ENCODE peak calls at places on chromosomes 3 and 15, in ten cellular contexts. One of them, this sample, is unnamed.

GRCh38 chr3:100151024-100151707 is 36.9 kb upstream of the FILIP1L start:
- DNase-seq in OCI-LY7: no peak
- DNase-seq in GM23248: no peak
- DNase-seq in GM23338: no peak
- DNase-seq in HCT116: no peak
- DNase-seq in MM.1S: no peak
- DNase-seq in hepatocyte: no peak
- DNase-seq in PC-3: no peak
- DNase-seq in SK-N-SH: no peak
- DNase-seq in PC-9: no peak
- DNase-seq in this sample: no peak

GRCh38 chr15:40054746-40055575 is 16.0 kb upstream of the SRP14 start:
- DNase-seq in MM.1S: peak; percentile 92
- DNase-seq in hepatocyte: no peak
- DNase-seq in GM23248: peak; percentile 31
- DNase-seq in PC-9: peak; percentile 96
- DNase-seq in HCT116: no peak
- DNase-seq in OCI-LY7: peak; percentile 86
- DNase-seq in PC-3: peak; percentile 67
- DNase-seq in SK-N-SH: no peak
- DNase-seq in GM23338: no peak
- DNase-seq in this sample: no peak

GRCh38 chr3:135125171-135125801 is 330.2 kb downstream of the EPHB1 start:
- DNase-seq in GM23248: peak; percentile 70
- DNase-seq in OCI-LY7: peak; percentile 3
- DNase-seq in HCT116: no peak
- DNase-seq in MM.1S: peak; percentile 39
- DNase-seq in SK-N-SH: no peak
- DNase-seq in GM23338: peak; percentile 77
- DNase-seq in PC-3: peak; percentile 36
- DNase-seq in hepatocyte: peak; percentile 75
- DNase-seq in PC-9: no peak
- DNase-seq in this sample: peak; percentile 74

GRCh38 chr3:69320867-69321266 is 65.0 kb downstream of the FRMD4B start:
- DNase-seq in SK-N-SH: no peak
- DNase-seq in OCI-LY7: peak; percentile 53
- DNase-seq in PC-9: no peak
- DNase-seq in HCT116: no peak
- DNase-seq in MM.1S: peak; percentile 70
- DNase-seq in PC-3: no peak
- DNase-seq in GM23338: no peak
- DNase-seq in GM23248: no peak
- DNase-seq in hepatocyte: no peak
- DNase-seq in this sample: no peak

GRCh38 chr15:69456208-69457166 is 3.9 kb downstream of the RPLP1 start:
- DNase-seq in GM23248: no peak
- DNase-seq in OCI-LY7: no peak
- DNase-seq in HCT116: no peak
- DNase-seq in hepatocyte: no peak
- DNase-seq in MM.1S: no peak
- DNase-seq in SK-N-SH: no peak
- DNase-seq in GM23338: no peak
- DNase-seq in PC-9: no peak
- DNase-seq in PC-3: no peak
- DNase-seq in this sample: no peak

GRCh38 chr3:59654120-59654952 is 604.5 kb upstream of the CFAP20DC start:
- DNase-seq in HCT116: no peak
- DNase-seq in GM23338: no peak
- DNase-seq in PC-9: peak; percentile 54
- DNase-seq in GM23248: peak; percentile 63
- DNase-seq in PC-3: peak; percentile 75
- DNase-seq in OCI-LY7: no peak
- DNase-seq in SK-N-SH: no peak
- DNase-seq in hepatocyte: peak; percentile 23
- DNase-seq in MM.1S: no peak
- DNase-seq in this sample: no peak

GRCh38 chr3:76990606-76991005 is 49.3 kb upstream of the ROBO2 start:
- DNase-seq in HCT116: no peak
- DNase-seq in hepatocyte: no peak
- DNase-seq in OCI-LY7: no peak
- DNase-seq in PC-3: no peak
- DNase-seq in PC-9: no peak
- DNase-seq in MM.1S: no peak
- DNase-seq in GM23248: no peak
- DNase-seq in SK-N-SH: no peak
- DNase-seq in GM23338: peak; percentile 33
- DNase-seq in this sample: no peak

GRCh38 chr3:72862314-72863090 is 14.3 kb upstream of the SHQ1 start:
- DNase-seq in OCI-LY7: no peak
- DNase-seq in PC-3: no peak
- DNase-seq in GM23338: no peak
- DNase-seq in HCT116: no peak
- DNase-seq in PC-9: no peak
- DNase-seq in MM.1S: peak; percentile 46
- DNase-seq in SK-N-SH: peak; percentile 32
- DNase-seq in hepatocyte: no peak
- DNase-seq in GM23248: no peak
- DNase-seq in this sample: no peak

GRCh38 chr3:25291524-25291923 is 136.5 kb upstream of the RARB start:
- DNase-seq in HCT116: no peak
- DNase-seq in SK-N-SH: no peak
- DNase-seq in MM.1S: no peak
- DNase-seq in OCI-LY7: no peak
- DNase-seq in GM23248: no peak
- DNase-seq in hepatocyte: peak; percentile 16
- DNase-seq in GM23338: peak; percentile 17
- DNase-seq in PC-3: no peak
- DNase-seq in PC-9: no peak
- DNase-seq in this sample: no peak

GRCh38 chr15:38127306-38127731 is 125.3 kb upstream of the SPRED1 start:
- DNase-seq in OCI-LY7: no peak
- DNase-seq in HCT116: peak; percentile 3
- DNase-seq in MM.1S: no peak
- DNase-seq in PC-9: peak; percentile 82
- DNase-seq in PC-3: peak; percentile 56
- DNase-seq in hepatocyte: peak; percentile 48
- DNase-seq in SK-N-SH: no peak
- DNase-seq in GM23338: no peak
- DNase-seq in GM23248: peak; percentile 52
- DNase-seq in this sample: no peak

GRCh38 chr15:64536244-64536836 is 76.0 kb downstream of the ZNF609 start:
- DNase-seq in SK-N-SH: no peak
- DNase-seq in HCT116: peak; percentile 79
- DNase-seq in PC-3: peak; percentile 79
- DNase-seq in OCI-LY7: no peak
- DNase-seq in PC-9: peak; percentile 68
- DNase-seq in MM.1S: no peak
- DNase-seq in hepatocyte: peak; percentile 28
- DNase-seq in GM23338: no peak
- DNase-seq in GM23248: peak; percentile 85
- DNase-seq in this sample: no peak

GRCh38 chr3:62723636-62724217 is 151.5 kb downstream of the CADPS start:
- DNase-seq in HCT116: no peak
- DNase-seq in PC-3: no peak
- DNase-seq in PC-9: no peak
- DNase-seq in GM23248: no peak
- DNase-seq in MM.1S: no peak
- DNase-seq in OCI-LY7: peak; percentile 82
- DNase-seq in hepatocyte: no peak
- DNase-seq in GM23338: peak; percentile 56
- DNase-seq in SK-N-SH: peak; percentile 19
- DNase-seq in this sample: peak; percentile 92

GRCh38 chr3:62722344-62722743 is 152.9 kb downstream of the CADPS start:
- DNase-seq in OCI-LY7: peak; percentile 65
- DNase-seq in GM23248: no peak
- DNase-seq in PC-9: no peak
- DNase-seq in GM23338: no peak
- DNase-seq in MM.1S: no peak
- DNase-seq in SK-N-SH: no peak
- DNase-seq in HCT116: no peak
- DNase-seq in PC-3: no peak
- DNase-seq in hepatocyte: no peak
- DNase-seq in this sample: peak; percentile 92

GRCh38 chr3:62724503-62724902 is 150.7 kb downstream of the CADPS start:
- DNase-seq in MM.1S: no peak
- DNase-seq in OCI-LY7: peak; percentile 47
- DNase-seq in GM23338: no peak
- DNase-seq in SK-N-SH: no peak
- DNase-seq in hepatocyte: no peak
- DNase-seq in GM23248: no peak
- DNase-seq in PC-3: no peak
- DNase-seq in PC-9: no peak
- DNase-seq in HCT116: no peak
- DNase-seq in this sample: peak; percentile 84

GRCh38 chr3:62727576-62727975 is 147.6 kb downstream of the CADPS start:
- DNase-seq in PC-3: no peak
- DNase-seq in GM23338: no peak
- DNase-seq in MM.1S: no peak
- DNase-seq in GM23248: peak; percentile 73
- DNase-seq in SK-N-SH: no peak
- DNase-seq in hepatocyte: no peak
- DNase-seq in PC-9: no peak
- DNase-seq in HCT116: no peak
- DNase-seq in OCI-LY7: no peak
- DNase-seq in this sample: no peak

DNA sequence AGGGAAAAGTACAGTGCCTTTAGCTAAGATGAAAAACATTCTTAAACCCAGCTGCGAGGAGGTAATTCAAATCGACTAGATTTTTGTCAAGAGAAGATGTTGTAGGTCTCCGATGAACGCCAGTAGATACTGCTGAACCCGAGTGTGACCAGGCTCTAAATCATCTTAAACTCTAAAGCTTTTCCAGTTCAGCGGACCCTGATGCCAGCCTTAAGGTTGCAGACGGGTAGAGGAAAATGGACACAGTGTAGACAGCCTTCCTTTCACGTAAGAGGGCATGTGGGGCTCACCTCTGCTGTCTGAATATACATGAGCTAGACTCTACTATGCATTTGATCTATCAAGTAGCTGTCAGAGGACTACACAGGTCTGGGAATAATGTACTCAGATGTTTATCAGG is 152.0 kb downstream of the CADPS start:
- DNase-seq in HCT116: no peak
- DNase-seq in OCI-LY7: peak; percentile 53
- DNase-seq in PC-3: no peak
- DNase-seq in PC-9: no peak
- DNase-seq in GM23338: no peak
- DNase-seq in GM23248: no peak
- DNase-seq in SK-N-SH: peak; percentile 15
- DNase-seq in MM.1S: no peak
- DNase-seq in hepatocyte: no peak
- DNase-seq in this sample: peak; percentile 92
- H3K4me1 ChIP-seq in HCT116: no peaks in the 10 kb centered on the region
- H3K4me1 ChIP-seq in OCI-LY7: peaks cover 72% of the 10 kb centered on the region
- H3K4me1 ChIP-seq in PC-3: no peaks in the 10 kb centered on the region
- H3K4me1 ChIP-seq in PC-9: no peaks in the 10 kb centered on the region
- H3K4me1 ChIP-seq in GM23338: peaks cover 13% of the 10 kb centered on the region
- H3K4me1 ChIP-seq in GM23248: peaks cover 12% of the 10 kb centered on the region
- H3K4me1 ChIP-seq in SK-N-SH: peaks cover 31% of the 10 kb centered on the region
- H3K4me1 ChIP-seq in MM.1S: no peaks in the 10 kb centered on the region
- H3K4me1 ChIP-seq in hepatocyte: no peaks in the 10 kb centered on the region
- H3K4me1 ChIP-seq in this sample: peaks cover 69% of the 10 kb centered on the region

GRCh38 chr3:186593862-186594261 is 19.0 kb upstream of the AHSG start:
- DNase-seq in GM23338: no peak
- DNase-seq in SK-N-SH: no peak
- DNase-seq in PC-9: no peak
- DNase-seq in hepatocyte: no peak
- DNase-seq in MM.1S: no peak
- DNase-seq in OCI-LY7: no peak
- DNase-seq in PC-3: no peak
- DNase-seq in HCT116: no peak
- DNase-seq in GM23248: no peak
- DNase-seq in this sample: no peak
- H3K79me2 ChIP-seq in GM23338: no peaks in the 10 kb centered on the region
- H3K79me2 ChIP-seq in SK-N-SH: no peaks in the 10 kb centered on the region
- H3K79me2 ChIP-seq in PC-9: no peaks in the 10 kb centered on the region
- H3K79me2 ChIP-seq in hepatocyte: no peaks in the 10 kb centered on the region
- H3K79me2 ChIP-seq in MM.1S: no peaks in the 10 kb centered on the region
- H3K79me2 ChIP-seq in OCI-LY7: no peaks in the 10 kb centered on the region
- H3K79me2 ChIP-seq in PC-3: no peaks in the 10 kb centered on the region
- H3K79me2 ChIP-seq in HCT116: no peaks in the 10 kb centered on the region
- H3K79me2 ChIP-seq in GM23248: no peaks in the 10 kb centered on the region
- H3K79me2 ChIP-seq in this sample: no peaks in the 10 kb centered on the region

DNA sequence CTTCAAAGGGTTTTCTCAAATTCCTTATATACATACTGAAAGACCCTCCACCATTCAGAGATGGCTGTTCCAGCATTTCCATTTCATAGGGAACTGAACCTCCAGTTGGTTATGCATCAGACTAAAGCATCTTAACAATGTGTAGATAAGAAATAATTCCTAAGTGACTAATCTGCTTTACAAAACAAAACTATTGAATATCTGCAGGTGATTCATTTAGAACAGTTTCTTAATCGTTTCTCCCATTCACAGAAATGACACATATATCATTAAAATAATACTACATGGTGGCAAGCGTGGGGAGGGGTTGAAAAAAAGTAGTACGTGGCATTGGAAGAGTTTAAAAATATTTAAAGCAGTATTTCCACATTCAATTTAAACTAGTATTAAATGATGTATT is 19.5 kb downstream of the COPS2 start:
- DNase-seq in GM23338: no peak
- DNase-seq in GM23248: peak; percentile 85
- DNase-seq in OCI-LY7: no peak
- DNase-seq in SK-N-SH: no peak
- DNase-seq in PC-3: peak; percentile 71
- DNase-seq in MM.1S: no peak
- DNase-seq in HCT116: no peak
- DNase-seq in PC-9: peak; percentile 82
- DNase-seq in hepatocyte: no peak
- DNase-seq in this sample: no peak
- H3K9me2 ChIP-seq in GM23338: no peaks in the 10 kb centered on the region
- H3K9me2 ChIP-seq in GM23248: no peaks in the 10 kb centered on the region
- H3K9me2 ChIP-seq in OCI-LY7: no peaks in the 10 kb centered on the region
- H3K9me2 ChIP-seq in SK-N-SH: no peaks in the 10 kb centered on the region
- H3K9me2 ChIP-seq in PC-3: no peaks in the 10 kb centered on the region
- H3K9me2 ChIP-seq in MM.1S: no peaks in the 10 kb centered on the region
- H3K9me2 ChIP-seq in HCT116: no peaks in the 10 kb centered on the region
- H3K9me2 ChIP-seq in PC-9: no peaks in the 10 kb centered on the region
- H3K9me2 ChIP-seq in hepatocyte: no peaks in the 10 kb centered on the region
- H3K9me2 ChIP-seq in this sample: no peaks in the 10 kb centered on the region

DNA sequence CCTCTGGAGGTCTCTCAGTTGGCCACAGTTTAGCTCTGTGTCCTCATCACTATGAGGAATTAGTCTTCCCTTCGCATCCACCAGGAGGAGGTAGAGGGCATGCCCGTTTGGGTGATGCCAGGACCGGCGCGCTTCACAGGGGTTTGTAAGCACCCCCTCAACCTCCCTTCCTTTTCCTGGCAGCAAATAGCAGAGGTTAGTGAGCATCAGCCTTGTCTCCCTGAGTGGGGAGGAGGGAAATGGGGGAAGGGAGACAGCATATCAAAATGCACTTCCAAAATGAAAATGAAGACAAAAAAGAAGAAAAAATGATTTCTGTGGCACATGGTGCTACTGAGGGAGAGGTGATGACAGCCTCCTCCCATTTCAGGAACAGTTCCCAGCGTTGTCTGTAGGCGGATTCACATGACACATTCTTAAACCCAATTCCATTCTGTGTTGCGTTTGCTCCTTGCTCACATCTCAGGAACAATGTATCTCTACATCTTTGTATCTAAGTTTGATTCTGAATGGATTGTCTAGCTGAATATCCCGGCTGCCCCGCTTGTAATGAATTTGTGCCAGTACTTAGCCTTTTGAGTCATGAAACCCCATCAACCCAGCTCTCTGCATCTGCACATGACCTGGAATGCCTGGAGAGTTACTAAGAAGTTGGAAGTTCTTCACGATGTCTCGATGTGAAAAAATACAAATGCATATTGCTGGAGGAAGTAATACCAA is 45.1 kb downstream of the TYRO3 start:
- DNase-seq in HCT116: peak; percentile 70
- DNase-seq in PC-9: peak; percentile 45
- DNase-seq in PC-3: peak; percentile 83
- DNase-seq in MM.1S: peak; percentile 68
- DNase-seq in GM23338: peak; percentile 92
- DNase-seq in SK-N-SH: peak; percentile 84
- DNase-seq in hepatocyte: peak; percentile 81
- DNase-seq in GM23248: peak; percentile 95
- DNase-seq in OCI-LY7: peak; percentile 64
- DNase-seq in this sample: peak; percentile 85
- H3K4me1 ChIP-seq in HCT116: peaks cover 4% of the 10 kb centered on the region
- H3K4me1 ChIP-seq in PC-9: peaks cover 7% of the 10 kb centered on the region
- H3K4me1 ChIP-seq in PC-3: peaks cover 17% of the 10 kb centered on the region
- H3K4me1 ChIP-seq in MM.1S: no peaks in the 10 kb centered on the region
- H3K4me1 ChIP-seq in GM23338: no peaks in the 10 kb centered on the region
- H3K4me1 ChIP-seq in SK-N-SH: peaks cover 5% of the 10 kb centered on the region
- H3K4me1 ChIP-seq in hepatocyte: peaks cover 5% of the 10 kb centered on the region
- H3K4me1 ChIP-seq in GM23248: peaks cover 40% of the 10 kb centered on the region
- H3K4me1 ChIP-seq in OCI-LY7: peaks cover 8% of the 10 kb centered on the region
- H3K4me1 ChIP-seq in this sample: peaks cover 12% of the 10 kb centered on the region